ENCODE peak calls at places on chromosomes 11 and 22, in seven cellular contexts. S is breast epithelium, F is endothelial cell of umbilical vein, M is stomach, E is spleen, N is HCT116, A is H1. W is an unnamed sample.

GRCh38 chr11:47177229-47177845 is 658 bp upstream of the ARFGAP2 start:
- DNase-seq in F (peak), E (no peak), M (peak), N (peak), A (peak), S (peak), W (peak)

GRCh38 chr11:111531687-111532364 is 8.7 kb upstream of the LAYN start:
- DNase-seq in F (no peak), A (no peak), S (no peak), M (no peak), E (no peak), N (peak), W (no peak)

GRCh38 chr11:17116121-17116520 is 38.7 kb upstream of the RPS13 start:
- DNase-seq in M (no peak), E (no peak), N (no peak), S (no peak), A (no peak), F (no peak), W (no peak)

GRCh38 chr22:22375586-22376351 is 131.2 kb downstream of the VPREB1 start:
- DNase-seq in M (no peak), E (no peak), F (no peak), N (no peak), A (no peak), S (no peak), W (peak)

GRCh38 chr11:107151579-107151978 is 133.3 kb upstream of the GUCY1A2 start:
- DNase-seq in F (no peak), S (no peak), A (no peak), N (no peak), M (no peak), E (no peak), W (no peak)

GRCh38 chr22:38706885-38707180 is 1.1 kb downstream of the GTPBP1 start:
- DNase-seq in S (no peak), F (no peak), A (no peak), N (no peak), M (no peak), E (no peak), W (no peak)

GRCh38 chr11:85679581-85679980 is 6.4 kb downstream of the CCDC89 start:
- DNase-seq in F (no peak), M (no peak), S (no peak), E (no peak), N (no peak), A (no peak), W (no peak)

GRCh38 chr11:2940930-2941821 is 12.0 kb upstream of the PHLDA2 start:
- DNase-seq in N (no peak), S (no peak), M (peak), F (no peak), E (peak), A (no peak), W (no peak)

GRCh38 chr22:37176464-37177061 is 11.5 kb downstream of the C1QTNF6 start:
- DNase-seq in M (peak), E (peak), S (peak), N (no peak), A (no peak), F (peak), W (no peak)

GRCh38 chr22:24758164-24758799 is 16.2 kb downstream of the PIWIL3 start:
- DNase-seq in A (peak), N (peak), S (no peak), F (peak), M (peak), E (no peak), W (no peak)

GRCh38 chr11:58829736-58830135 is 14.8 kb downstream of the GLYATL2 start:
- DNase-seq in A (no peak), S (no peak), E (no peak), F (no peak), M (no peak), N (no peak), W (no peak)

GRCh38 chr11:43367382-43368178 is 8.9 kb downstream of the TTC17 start:
- DNase-seq in M (no peak), E (no peak), A (no peak), F (no peak), S (no peak), N (no peak), W (no peak)

GRCh38 chr11:130918081-130918480 is 1.8 kb upstream of the SNX19 start:
- DNase-seq in M (no peak), E (peak), A (no peak), S (no peak), N (no peak), F (no peak), W (no peak)

DNA sequence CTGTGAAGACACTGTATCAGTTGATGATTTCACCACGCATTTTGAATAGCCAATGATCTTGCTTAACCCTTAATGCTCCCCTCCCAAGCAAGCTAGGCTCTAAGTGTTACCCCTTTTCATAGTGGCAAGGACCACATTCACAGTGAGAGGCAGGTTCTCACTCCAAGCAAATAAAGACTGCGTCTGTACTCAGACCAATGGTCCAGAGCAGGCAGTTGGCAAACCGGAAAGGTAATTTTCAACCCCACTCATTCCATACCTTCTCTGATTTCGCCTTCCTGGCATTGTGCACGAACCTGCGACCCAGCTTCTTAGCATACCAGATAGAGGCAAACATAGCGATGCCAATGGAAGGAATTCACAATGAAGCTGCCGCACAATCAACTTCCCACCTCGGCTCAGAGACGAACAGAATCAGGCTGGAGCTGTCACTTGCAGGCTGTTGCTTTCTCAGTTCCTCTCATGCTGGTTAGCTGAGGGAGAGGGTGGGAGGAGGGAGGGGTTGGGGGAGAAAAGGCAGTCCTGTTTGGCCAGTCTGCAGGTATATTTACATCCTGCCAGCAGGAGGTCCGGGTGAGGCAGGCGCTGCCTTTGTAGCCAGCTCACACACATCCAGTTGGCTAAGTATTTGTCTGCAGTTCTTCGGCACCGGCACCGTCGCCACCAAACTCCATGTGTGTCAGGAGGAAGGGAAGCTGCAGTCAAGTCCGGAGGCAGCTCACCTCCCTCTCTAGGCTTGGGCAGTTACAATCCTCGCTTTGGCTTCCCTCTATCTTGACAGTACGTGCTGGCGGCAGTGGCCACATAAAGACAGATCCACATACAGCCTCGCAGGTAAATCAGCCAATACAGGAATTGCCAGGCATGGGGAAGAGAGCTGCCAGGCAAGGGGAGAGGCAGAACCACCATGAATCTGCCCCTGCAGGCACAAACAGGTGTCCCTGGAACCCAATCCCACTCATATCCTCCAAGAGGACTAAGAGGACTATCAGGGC is 1151.3 kb upstream of the CCDC90B start:
- DNase-seq in A (peak), N (no peak), M (peak), S (no peak), E (no peak), F (no peak), W (no peak)
- TF ChIP-seq CTCF in A (no peak), N (no peak), M (no peak), S (no peak), E (no peak), F (no peak), W (no peak)

DNA sequence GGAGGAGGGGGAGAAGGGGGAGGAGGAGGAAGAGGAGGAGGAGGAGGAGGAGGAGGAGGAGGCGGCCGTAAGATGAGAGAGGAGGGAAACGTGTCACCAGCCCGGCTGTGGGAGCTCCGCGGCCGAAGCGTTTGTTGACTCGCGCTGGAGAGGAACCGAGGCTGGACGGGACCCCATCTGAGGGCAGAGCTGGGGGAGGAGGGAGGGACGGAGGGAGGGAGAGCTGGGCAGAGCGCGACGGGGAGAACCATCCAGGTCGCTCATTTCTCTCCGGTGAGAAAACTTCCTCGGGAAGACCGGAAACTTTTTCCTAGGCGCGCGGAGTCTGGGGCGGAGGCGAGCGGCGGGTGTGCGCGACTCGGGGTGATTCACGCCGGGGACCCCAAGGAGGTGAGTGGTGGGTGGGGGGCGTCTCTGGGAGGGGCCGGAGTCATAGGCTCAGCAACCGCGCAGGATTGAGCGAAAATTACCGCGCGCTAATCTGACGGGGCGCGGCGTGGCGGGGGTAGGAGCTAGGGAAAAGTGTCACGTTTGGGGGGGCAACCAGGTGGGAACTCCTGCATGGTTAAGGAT is 80.3 kb downstream of the PRR5L start:
- DNase-seq in F (peak), A (no peak), S (no peak), M (peak), E (peak), N (no peak), W (no peak)
- TF ChIP-seq POLR2A in F (no peak), A (no peak), S (no peak), M (no peak), E (no peak), N (no peak), W (no peak)

DNA sequence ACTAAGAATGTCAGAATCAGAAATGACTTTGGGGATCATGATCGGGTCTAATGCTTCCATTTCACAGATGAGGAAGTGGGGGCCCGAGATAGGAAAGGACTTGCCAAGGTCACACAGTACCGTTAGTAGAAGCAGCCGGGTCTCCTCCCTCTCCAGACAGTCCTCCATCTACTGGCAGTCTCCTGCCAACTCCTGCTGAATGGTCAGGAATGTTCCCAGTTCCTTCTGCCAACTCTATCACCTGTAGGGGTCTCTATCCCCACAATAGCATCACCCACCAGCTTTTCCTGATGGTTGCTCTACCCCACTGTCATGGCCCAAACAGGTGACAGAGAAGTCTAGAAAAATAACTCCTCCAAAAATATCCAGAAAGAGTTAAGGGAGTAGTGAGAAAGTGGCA is 23.9 kb upstream of the CCDC86 start:
- DNase-seq in S (no peak), A (no peak), N (no peak), E (no peak), M (no peak), F (no peak), W (no peak)
- TF ChIP-seq POLR2AphosphoS5 in S (no peak), A (no peak), N (no peak), E (no peak), M (no peak), F (no peak), W (no peak)

DNA sequence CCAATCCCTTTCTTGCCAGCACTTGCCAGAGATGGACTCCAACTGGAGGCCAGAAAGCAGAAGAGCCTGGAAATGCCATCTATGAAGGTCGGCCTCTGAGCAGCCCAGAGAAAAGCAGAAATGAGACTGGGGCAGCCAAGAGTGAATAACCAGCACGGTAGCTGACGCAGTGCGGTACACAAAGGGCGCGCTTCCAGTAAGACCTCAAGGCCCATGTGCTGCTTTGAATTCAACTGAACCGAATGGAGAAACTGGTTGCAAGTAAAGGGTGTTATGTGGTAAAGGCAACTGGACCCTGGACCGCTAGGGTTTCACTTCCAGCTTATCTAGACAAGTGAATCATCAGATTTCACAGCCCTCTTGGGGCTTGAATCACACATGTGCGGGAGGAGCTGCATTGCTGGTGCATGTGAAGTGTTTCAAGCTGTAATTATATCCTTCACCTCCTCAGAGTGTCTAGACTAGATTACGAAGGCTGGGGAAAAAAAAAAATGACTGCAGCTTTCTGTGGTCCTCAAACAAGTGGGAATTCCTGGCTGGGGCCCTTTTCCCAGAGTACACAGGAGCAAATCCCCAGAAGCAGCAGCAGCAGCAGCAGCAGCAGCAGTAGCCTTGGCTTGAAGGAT is 128.9 kb downstream of the CCDC34 start:
- DNase-seq in N (no peak), E (peak), S (no peak), A (no peak), M (no peak), F (no peak), W (no peak)
- TF ChIP-seq CTCF in N (no peak), E (no peak), S (no peak), A (no peak), M (no peak), F (no peak), W (no peak)

GRCh38 chr22:48241658-48242057 is 1479.2 kb downstream of the TBC1D22A start:
- DNase-seq in F (no peak), E (peak), M (peak), N (no peak), S (no peak), A (peak), W (no peak)
- TF ChIP-seq POLR2A in F (no peak), E (no peak), M (no peak), N (no peak), S (no peak), A (no peak), W (no peak)